ENCODE peak calls at places on chromosomes 5 and 9, in eight cellular contexts. One of them, this sample, is unnamed.
A peak's percentile ranks its signal among the peaks of the same experiment; 100 is the strongest.

GRCh38 chr5:91380491-91381133 is 2.5 kb downstream of the ARRDC3 start:
- DNase-seq in iris pigment epithelial cell: peak; percentile 94
- DNase-seq in fibroblast of the aortic adventitia: peak; percentile 92
- DNase-seq in left ventricle myocardium inferior: peak; percentile 99
- DNase-seq in CD4-positive, CD25-positive, alpha-beta regulatory T cell: peak; percentile 96
- DNase-seq in thyroid gland: peak; percentile 99
- DNase-seq in HTR-8/SVneo: peak; percentile 83
- DNase-seq in MM.1S: peak; percentile 97
- DNase-seq in this sample: peak; percentile 85

GRCh38 chr9:121201045-121201737 is 478 bp downstream of the RAB14 start:
- DNase-seq in iris pigment epithelial cell: peak; percentile 16
- DNase-seq in fibroblast of the aortic adventitia: no peak
- DNase-seq in left ventricle myocardium inferior: peak; percentile 53
- DNase-seq in CD4-positive, CD25-positive, alpha-beta regulatory T cell: peak; percentile 50
- DNase-seq in thyroid gland: peak; percentile 57
- DNase-seq in HTR-8/SVneo: peak; percentile 8
- DNase-seq in MM.1S: peak; percentile 59
- DNase-seq in this sample: no peak

GRCh38 chr5:176902102-176902814 is 3.1 kb upstream of the HK3 start:
- DNase-seq in iris pigment epithelial cell: no peak
- DNase-seq in fibroblast of the aortic adventitia: no peak
- DNase-seq in left ventricle myocardium inferior: no peak
- DNase-seq in CD4-positive, CD25-positive, alpha-beta regulatory T cell: no peak
- DNase-seq in thyroid gland: no peak
- DNase-seq in HTR-8/SVneo: no peak
- DNase-seq in MM.1S: no peak
- DNase-seq in this sample: no peak

GRCh38 chr9:133869674-133870419 is 122.3 kb downstream of the VAV2 start:
- DNase-seq in iris pigment epithelial cell: no peak
- DNase-seq in fibroblast of the aortic adventitia: peak; percentile 23
- DNase-seq in left ventricle myocardium inferior: no peak
- DNase-seq in CD4-positive, CD25-positive, alpha-beta regulatory T cell: no peak
- DNase-seq in thyroid gland: no peak
- DNase-seq in HTR-8/SVneo: no peak
- DNase-seq in MM.1S: no peak
- DNase-seq in this sample: no peak

GRCh38 chr9:31799953-31800609 is 584.4 kb upstream of the ACO1 start:
- DNase-seq in iris pigment epithelial cell: peak; percentile 23
- DNase-seq in fibroblast of the aortic adventitia: peak; percentile 27
- DNase-seq in left ventricle myocardium inferior: no peak
- DNase-seq in CD4-positive, CD25-positive, alpha-beta regulatory T cell: peak; percentile 23
- DNase-seq in thyroid gland: no peak
- DNase-seq in HTR-8/SVneo: peak; percentile 0
- DNase-seq in MM.1S: peak; percentile 41
- DNase-seq in this sample: peak; percentile 47

GRCh38 chr9:101275671-101276250 is 109.0 kb downstream of the BAAT start:
- DNase-seq in iris pigment epithelial cell: no peak
- DNase-seq in fibroblast of the aortic adventitia: no peak
- DNase-seq in left ventricle myocardium inferior: no peak
- DNase-seq in CD4-positive, CD25-positive, alpha-beta regulatory T cell: no peak
- DNase-seq in thyroid gland: no peak
- DNase-seq in HTR-8/SVneo: no peak
- DNase-seq in MM.1S: no peak
- DNase-seq in this sample: no peak

GRCh38 chr5:82467006-82467561 is 188.9 kb upstream of the RPS23 start:
- DNase-seq in iris pigment epithelial cell: peak; percentile 58
- DNase-seq in fibroblast of the aortic adventitia: peak; percentile 77
- DNase-seq in left ventricle myocardium inferior: no peak
- DNase-seq in CD4-positive, CD25-positive, alpha-beta regulatory T cell: no peak
- DNase-seq in thyroid gland: no peak
- DNase-seq in HTR-8/SVneo: no peak
- DNase-seq in MM.1S: no peak
- DNase-seq in this sample: no peak

GRCh38 chr9:3879731-3880493 is 354.1 kb upstream of the RFX3 start:
- DNase-seq in iris pigment epithelial cell: peak; percentile 29
- DNase-seq in fibroblast of the aortic adventitia: no peak
- DNase-seq in left ventricle myocardium inferior: no peak
- DNase-seq in CD4-positive, CD25-positive, alpha-beta regulatory T cell: no peak
- DNase-seq in thyroid gland: peak; percentile 61
- DNase-seq in HTR-8/SVneo: no peak
- DNase-seq in MM.1S: no peak
- DNase-seq in this sample: peak; percentile 80

GRCh38 chr5:111748304-111748763 is 8.7 kb downstream of the NREP start:
- DNase-seq in iris pigment epithelial cell: peak; percentile 93
- DNase-seq in fibroblast of the aortic adventitia: peak; percentile 77
- DNase-seq in left ventricle myocardium inferior: no peak
- DNase-seq in CD4-positive, CD25-positive, alpha-beta regulatory T cell: no peak
- DNase-seq in thyroid gland: no peak
- DNase-seq in HTR-8/SVneo: peak; percentile 61
- DNase-seq in MM.1S: no peak
- DNase-seq in this sample: peak; percentile 98

GRCh38 chr9:98329904-98330303 is 74.5 kb upstream of the TBC1D2 start:
- DNase-seq in iris pigment epithelial cell: no peak
- DNase-seq in fibroblast of the aortic adventitia: no peak
- DNase-seq in left ventricle myocardium inferior: no peak
- DNase-seq in CD4-positive, CD25-positive, alpha-beta regulatory T cell: no peak
- DNase-seq in thyroid gland: no peak
- DNase-seq in HTR-8/SVneo: no peak
- DNase-seq in MM.1S: no peak
- DNase-seq in this sample: no peak

GRCh38 chr5:4080370-4080769 is 484.7 kb downstream of the IRX1 start:
- DNase-seq in iris pigment epithelial cell: no peak
- DNase-seq in fibroblast of the aortic adventitia: no peak
- DNase-seq in left ventricle myocardium inferior: no peak
- DNase-seq in CD4-positive, CD25-positive, alpha-beta regulatory T cell: no peak
- DNase-seq in thyroid gland: no peak
- DNase-seq in HTR-8/SVneo: no peak
- DNase-seq in MM.1S: no peak
- DNase-seq in this sample: no peak

GRCh38 chr9:3758816-3759576 is 233.2 kb upstream of the RFX3 start:
- DNase-seq in iris pigment epithelial cell: peak; percentile 61
- DNase-seq in fibroblast of the aortic adventitia: no peak
- DNase-seq in left ventricle myocardium inferior: no peak
- DNase-seq in CD4-positive, CD25-positive, alpha-beta regulatory T cell: no peak
- DNase-seq in thyroid gland: no peak
- DNase-seq in HTR-8/SVneo: no peak
- DNase-seq in MM.1S: peak; percentile 85
- DNase-seq in this sample: no peak

GRCh38 chr5:180142824-180143610 is 66.0 kb downstream of the RASGEF1C start:
- DNase-seq in iris pigment epithelial cell: no peak
- DNase-seq in fibroblast of the aortic adventitia: no peak
- DNase-seq in left ventricle myocardium inferior: no peak
- DNase-seq in CD4-positive, CD25-positive, alpha-beta regulatory T cell: no peak
- DNase-seq in thyroid gland: no peak
- DNase-seq in HTR-8/SVneo: no peak
- DNase-seq in MM.1S: no peak
- DNase-seq in this sample: no peak

GRCh38 chr5:59584858-59585846 is 308.4 kb downstream of the PDE4D start:
- DNase-seq in iris pigment epithelial cell: no peak
- DNase-seq in fibroblast of the aortic adventitia: no peak
- DNase-seq in left ventricle myocardium inferior: no peak
- DNase-seq in CD4-positive, CD25-positive, alpha-beta regulatory T cell: no peak
- DNase-seq in thyroid gland: no peak
- DNase-seq in HTR-8/SVneo: no peak
- DNase-seq in MM.1S: no peak
- DNase-seq in this sample: peak; percentile 61

GRCh38 chr5:73853091-73853490 is 227.1 kb downstream of the ARHGEF28 start:
- DNase-seq in iris pigment epithelial cell: peak; percentile 70
- DNase-seq in fibroblast of the aortic adventitia: peak; percentile 59
- DNase-seq in left ventricle myocardium inferior: no peak
- DNase-seq in CD4-positive, CD25-positive, alpha-beta regulatory T cell: no peak
- DNase-seq in thyroid gland: no peak
- DNase-seq in HTR-8/SVneo: peak; percentile 26
- DNase-seq in MM.1S: peak; percentile 18
- DNase-seq in this sample: peak; percentile 96

GRCh38 chr9:98248737-98249474 is 6.5 kb downstream of the TBC1D2 start:
- DNase-seq in iris pigment epithelial cell: peak; percentile 99
- DNase-seq in fibroblast of the aortic adventitia: peak; percentile 87
- DNase-seq in left ventricle myocardium inferior: peak; percentile 72
- DNase-seq in CD4-positive, CD25-positive, alpha-beta regulatory T cell: no peak
- DNase-seq in thyroid gland: peak; percentile 91
- DNase-seq in HTR-8/SVneo: peak; percentile 37
- DNase-seq in MM.1S: no peak
- DNase-seq in this sample: peak; percentile 98

GRCh38 chr9:128098936-128099931 is 28.3 kb downstream of the PTGES2 start:
- DNase-seq in iris pigment epithelial cell: peak; percentile 58
- DNase-seq in fibroblast of the aortic adventitia: peak; percentile 95
- DNase-seq in left ventricle myocardium inferior: no peak
- DNase-seq in CD4-positive, CD25-positive, alpha-beta regulatory T cell: no peak
- DNase-seq in thyroid gland: peak; percentile 48
- DNase-seq in HTR-8/SVneo: no peak
- DNase-seq in MM.1S: no peak
- DNase-seq in this sample: peak; percentile 44

GRCh38 chr5:11608530-11608929 is 295.7 kb downstream of the CTNND2 start:
- DNase-seq in iris pigment epithelial cell: no peak
- DNase-seq in fibroblast of the aortic adventitia: no peak
- DNase-seq in left ventricle myocardium inferior: no peak
- DNase-seq in CD4-positive, CD25-positive, alpha-beta regulatory T cell: no peak
- DNase-seq in thyroid gland: no peak
- DNase-seq in HTR-8/SVneo: no peak
- DNase-seq in MM.1S: no peak
- DNase-seq in this sample: no peak

GRCh38 chr5:6766558-6767191 is 53.4 kb downstream of the TENT4A start:
- DNase-seq in iris pigment epithelial cell: peak; percentile 35
- DNase-seq in fibroblast of the aortic adventitia: peak; percentile 28
- DNase-seq in left ventricle myocardium inferior: peak; percentile 81
- DNase-seq in CD4-positive, CD25-positive, alpha-beta regulatory T cell: no peak
- DNase-seq in thyroid gland: peak; percentile 98
- DNase-seq in HTR-8/SVneo: peak; percentile 97
- DNase-seq in MM.1S: no peak
- DNase-seq in this sample: peak; percentile 89

GRCh38 chr9:108478871-108479332 is 376.9 kb downstream of the ACTL7B start:
- DNase-seq in iris pigment epithelial cell: peak; percentile 95
- DNase-seq in fibroblast of the aortic adventitia: peak; percentile 93
- DNase-seq in left ventricle myocardium inferior: no peak
- DNase-seq in CD4-positive, CD25-positive, alpha-beta regulatory T cell: no peak
- DNase-seq in thyroid gland: no peak
- DNase-seq in HTR-8/SVneo: peak; percentile 41
- DNase-seq in MM.1S: no peak
- DNase-seq in this sample: peak; percentile 85

GRCh38 chr5:173397531-173397930 is 69.3 kb upstream of the STC2 start:
- DNase-seq in iris pigment epithelial cell: no peak
- DNase-seq in fibroblast of the aortic adventitia: peak; percentile 15
- DNase-seq in left ventricle myocardium inferior: no peak
- DNase-seq in CD4-positive, CD25-positive, alpha-beta regulatory T cell: no peak
- DNase-seq in thyroid gland: no peak
- DNase-seq in HTR-8/SVneo: no peak
- DNase-seq in MM.1S: no peak
- DNase-seq in this sample: no peak

GRCh38 chr5:131277875-131278795 is 14.3 kb downstream of the CDC42SE2 start:
- DNase-seq in iris pigment epithelial cell: no peak
- DNase-seq in fibroblast of the aortic adventitia: peak; percentile 8
- DNase-seq in left ventricle myocardium inferior: no peak
- DNase-seq in CD4-positive, CD25-positive, alpha-beta regulatory T cell: no peak
- DNase-seq in thyroid gland: no peak
- DNase-seq in HTR-8/SVneo: no peak
- DNase-seq in MM.1S: no peak
- DNase-seq in this sample: no peak

GRCh38 chr9:75147638-75148037 is 59.3 kb downstream of the OSTF1 start:
- DNase-seq in iris pigment epithelial cell: peak; percentile 21
- DNase-seq in fibroblast of the aortic adventitia: peak; percentile 6
- DNase-seq in left ventricle myocardium inferior: no peak
- DNase-seq in CD4-positive, CD25-positive, alpha-beta regulatory T cell: peak; percentile 51
- DNase-seq in thyroid gland: no peak
- DNase-seq in HTR-8/SVneo: no peak
- DNase-seq in MM.1S: peak; percentile 47
- DNase-seq in this sample: no peak

GRCh38 chr5:30540150-30540549 is 653.3 kb upstream of the CDH6 start:
- DNase-seq in iris pigment epithelial cell: no peak
- DNase-seq in fibroblast of the aortic adventitia: no peak
- DNase-seq in left ventricle myocardium inferior: no peak
- DNase-seq in CD4-positive, CD25-positive, alpha-beta regulatory T cell: no peak
- DNase-seq in thyroid gland: no peak
- DNase-seq in HTR-8/SVneo: no peak
- DNase-seq in MM.1S: no peak
- DNase-seq in this sample: no peak

GRCh38 chr9:86732514-86732913 is 214.8 kb downstream of the GAS1 start:
- DNase-seq in iris pigment epithelial cell: peak; percentile 92
- DNase-seq in fibroblast of the aortic adventitia: peak; percentile 98
- DNase-seq in left ventricle myocardium inferior: no peak
- DNase-seq in CD4-positive, CD25-positive, alpha-beta regulatory T cell: no peak
- DNase-seq in thyroid gland: no peak
- DNase-seq in HTR-8/SVneo: no peak
- DNase-seq in MM.1S: no peak
- DNase-seq in this sample: peak; percentile 95

GRCh38 chr5:51944500-51945125 is 561.4 kb downstream of the ISL1 start:
- DNase-seq in iris pigment epithelial cell: no peak
- DNase-seq in fibroblast of the aortic adventitia: no peak
- DNase-seq in left ventricle myocardium inferior: no peak
- DNase-seq in CD4-positive, CD25-positive, alpha-beta regulatory T cell: no peak
- DNase-seq in thyroid gland: no peak
- DNase-seq in HTR-8/SVneo: no peak
- DNase-seq in MM.1S: no peak
- DNase-seq in this sample: no peak

GRCh38 chr9:72351538-72352453 is 13.2 kb downstream of the ZFAND5 start:
- DNase-seq in iris pigment epithelial cell: peak; percentile 65
- DNase-seq in fibroblast of the aortic adventitia: peak; percentile 54
- DNase-seq in left ventricle myocardium inferior: peak; percentile 37
- DNase-seq in CD4-positive, CD25-positive, alpha-beta regulatory T cell: no peak
- DNase-seq in thyroid gland: peak; percentile 11
- DNase-seq in HTR-8/SVneo: no peak
- DNase-seq in MM.1S: no peak
- DNase-seq in this sample: peak; percentile 74

GRCh38 chr9:33222031-33222430 is 17.9 kb upstream of the SPINK4 start:
- DNase-seq in iris pigment epithelial cell: no peak
- DNase-seq in fibroblast of the aortic adventitia: no peak
- DNase-seq in left ventricle myocardium inferior: no peak
- DNase-seq in CD4-positive, CD25-positive, alpha-beta regulatory T cell: no peak
- DNase-seq in thyroid gland: no peak
- DNase-seq in HTR-8/SVneo: no peak
- DNase-seq in MM.1S: peak; percentile 21
- DNase-seq in this sample: no peak

GRCh38 chr9:26723486-26723885 is 169.1 kb downstream of the CAAP1 start:
- DNase-seq in iris pigment epithelial cell: peak; percentile 16
- DNase-seq in fibroblast of the aortic adventitia: peak; percentile 17
- DNase-seq in left ventricle myocardium inferior: no peak
- DNase-seq in CD4-positive, CD25-positive, alpha-beta regulatory T cell: no peak
- DNase-seq in thyroid gland: peak; percentile 26
- DNase-seq in HTR-8/SVneo: peak; percentile 2
- DNase-seq in MM.1S: no peak
- DNase-seq in this sample: peak; percentile 16

GRCh38 chr5:132411382-132411925 is 41.9 kb downstream of the SLC22A5 start:
- DNase-seq in iris pigment epithelial cell: no peak
- DNase-seq in fibroblast of the aortic adventitia: no peak
- DNase-seq in left ventricle myocardium inferior: no peak
- DNase-seq in CD4-positive, CD25-positive, alpha-beta regulatory T cell: peak; percentile 47
- DNase-seq in thyroid gland: peak; percentile 74
- DNase-seq in HTR-8/SVneo: no peak
- DNase-seq in MM.1S: peak; percentile 53
- DNase-seq in this sample: no peak

GRCh38 chr5:11497651-11498050 is 406.6 kb downstream of the CTNND2 start:
- DNase-seq in iris pigment epithelial cell: no peak
- DNase-seq in fibroblast of the aortic adventitia: no peak
- DNase-seq in left ventricle myocardium inferior: no peak
- DNase-seq in CD4-positive, CD25-positive, alpha-beta regulatory T cell: no peak
- DNase-seq in thyroid gland: no peak
- DNase-seq in HTR-8/SVneo: no peak
- DNase-seq in MM.1S: no peak
- DNase-seq in this sample: no peak

GRCh38 chr9:21661626-21662025 is 140.8 kb upstream of the MTAP start:
- DNase-seq in iris pigment epithelial cell: peak; percentile 80
- DNase-seq in fibroblast of the aortic adventitia: peak; percentile 91
- DNase-seq in left ventricle myocardium inferior: no peak
- DNase-seq in CD4-positive, CD25-positive, alpha-beta regulatory T cell: no peak
- DNase-seq in thyroid gland: no peak
- DNase-seq in HTR-8/SVneo: no peak
- DNase-seq in MM.1S: no peak
- DNase-seq in this sample: no peak

GRCh38 chr5:135696317-135696716 is 117.5 kb upstream of the CXCL14 start:
- DNase-seq in iris pigment epithelial cell: no peak
- DNase-seq in fibroblast of the aortic adventitia: no peak
- DNase-seq in left ventricle myocardium inferior: no peak
- DNase-seq in CD4-positive, CD25-positive, alpha-beta regulatory T cell: no peak
- DNase-seq in thyroid gland: no peak
- DNase-seq in HTR-8/SVneo: no peak
- DNase-seq in MM.1S: no peak
- DNase-seq in this sample: no peak

This sample was measured in renal cortical epithelial cell.